ENCODE peak calls at places on chromosomes 7 and 10, in six cellular contexts. X, W, H, F, T and N are unnamed samples.

GRCh38 chr7:27686315-27686714 is 23.6 kb upstream of the HIBADH start:
- ATAC-seq in F (peak), W (no peak), T (no peak), H (no peak), X (no peak), N (peak)

GRCh38 chr10:81874878-81875679 is at the start of gene NRG3:
- ATAC-seq in F (no peak), W (no peak), H (peak), T (no peak), X (no peak), N (no peak)

GRCh38 chr7:106623846-106624245 is 37.1 kb downstream of the CCDC71L start:
- ATAC-seq in H (no peak), T (no peak), F (no peak), W (no peak), X (no peak), N (peak)

GRCh38 chr7:16202298-16202697 is 219.0 kb downstream of the CRPPA start:
- ATAC-seq in T (no peak), H (peak), W (no peak), F (peak), X (no peak), N (no peak)

GRCh38 chr10:101513733-101514132 is 74.3 kb downstream of the POLL start:
- ATAC-seq in W (no peak), F (no peak), H (no peak), X (no peak), T (no peak), N (no peak)

GRCh38 chr10:29763396-29763795 is 128.6 kb upstream of the SVIL start:
- ATAC-seq in T (no peak), X (no peak), H (peak), F (no peak), W (no peak), N (no peak)

GRCh38 chr7:27129729-27130539 is 623 bp downstream of the HOXA4 start:
- ATAC-seq in F (peak), T (peak), H (peak), X (peak), W (peak), N (peak)

GRCh38 chr10:77355844-77356243 is 281.8 kb downstream of the KCNMA1 start:
- ATAC-seq in H (no peak), F (no peak), W (no peak), X (no peak), T (no peak), N (peak)

GRCh38 chr7:72080349-72080766 is 331.8 kb downstream of the CALN1 start:
- ATAC-seq in X (no peak), W (no peak), T (no peak), H (no peak), F (no peak), N (peak)

GRCh38 chr10:53079283-53079682 is 306.7 kb upstream of the MBL2 start:
- ATAC-seq in F (no peak), X (no peak), T (no peak), H (no peak), W (no peak), N (no peak)

GRCh38 chr7:575425-576366 is 56.0 kb upstream of the PDGFA start:
- ATAC-seq in F (no peak), X (no peak), H (no peak), T (no peak), W (no peak), N (no peak)